ENCODE peak calls at places on chromosomes 5 and 9, in ten cellular contexts. N, S, B, V, X, Q, E, R, M and C are unnamed samples.

GRCh38 chr9:111412280-111412679 is 71.9 kb downstream of the ECPAS start:
- DNase-seq in N (no peak), S (no peak), B (no peak), V (no peak), X (no peak), Q (no peak), E (no peak), R (peak; percentile 5), M (no peak), C (no peak)

GRCh38 chr9:14487547-14488185 is 173.7 kb upstream of the NFIB start:
- DNase-seq in N (no peak), S (no peak), B (no peak), V (no peak), X (no peak), Q (no peak), E (no peak), R (no peak), M (no peak), C (no peak)

GRCh38 chr9:100170556-100170955 is 71.5 kb downstream of the INVS start:
- DNase-seq in N (peak; percentile 15), S (no peak), B (no peak), V (no peak), X (no peak), Q (no peak), E (no peak), R (no peak), M (no peak), C (no peak)

GRCh38 chr5:119578937-119579336 is 50.4 kb upstream of the FAM170A start:
- DNase-seq in N (no peak), S (peak; percentile 38), B (no peak), V (peak; percentile 50), X (peak; percentile 54), Q (peak; percentile 18), E (no peak), R (peak; percentile 15), M (peak; percentile 24), C (peak; percentile 74)

GRCh38 chr9:116372786-116373185 is 219.2 kb downstream of the PAPPA start:
- DNase-seq in N (no peak), S (no peak), B (no peak), V (no peak), X (no peak), Q (no peak), E (no peak), R (no peak), M (no peak), C (no peak)

GRCh38 chr9:77455312-77455927 is 192.7 kb downstream of the GNA14 start:
- DNase-seq in N (no peak), S (peak; percentile 45), B (no peak), V (no peak), X (no peak), Q (no peak), E (no peak), R (peak; percentile 52), M (peak; percentile 62), C (peak; percentile 59)

GRCh38 chr9:86099695-86100364 is 472 bp upstream of the GOLM1 start:
- DNase-seq in N (peak; percentile 52), S (peak; percentile 15), B (no peak), V (peak; percentile 56), X (peak; percentile 59), Q (no peak), E (peak; percentile 57), R (peak; percentile 69), M (peak; percentile 46), C (peak; percentile 45)

GRCh38 chr9:119689879-119690278 is 320.6 kb upstream of the BRINP1 start:
- DNase-seq in N (no peak), S (peak; percentile 53), B (no peak), V (peak; percentile 63), X (no peak), Q (no peak), E (no peak), R (no peak), M (no peak), C (peak; percentile 12)

GRCh38 chr5:326109-326508 is 4.6 kb downstream of the AHRR start:
- DNase-seq in N (no peak), S (no peak), B (no peak), V (no peak), X (no peak), Q (no peak), E (no peak), R (no peak), M (no peak), C (no peak)

GRCh38 chr9:99732715-99733114 is 89.0 kb upstream of the NR4A3 start:
- DNase-seq in N (no peak), S (no peak), B (no peak), V (no peak), X (peak; percentile 3), Q (no peak), E (no peak), R (peak; percentile 44), M (no peak), C (peak; percentile 5)

GRCh38 chr5:138536665-138537315 is 6.2 kb downstream of the ETF1 start:
- DNase-seq in N (no peak), S (no peak), B (no peak), V (no peak), X (no peak), Q (no peak), E (no peak), R (no peak), M (peak; percentile 49), C (peak; percentile 43)

GRCh38 chr5:94746731-94747124 is 128.3 kb downstream of the SLF1 start:
- DNase-seq in N (no peak), S (no peak), B (no peak), V (no peak), X (no peak), Q (no peak), E (no peak), R (peak; percentile 40), M (no peak), C (no peak)

DNA sequence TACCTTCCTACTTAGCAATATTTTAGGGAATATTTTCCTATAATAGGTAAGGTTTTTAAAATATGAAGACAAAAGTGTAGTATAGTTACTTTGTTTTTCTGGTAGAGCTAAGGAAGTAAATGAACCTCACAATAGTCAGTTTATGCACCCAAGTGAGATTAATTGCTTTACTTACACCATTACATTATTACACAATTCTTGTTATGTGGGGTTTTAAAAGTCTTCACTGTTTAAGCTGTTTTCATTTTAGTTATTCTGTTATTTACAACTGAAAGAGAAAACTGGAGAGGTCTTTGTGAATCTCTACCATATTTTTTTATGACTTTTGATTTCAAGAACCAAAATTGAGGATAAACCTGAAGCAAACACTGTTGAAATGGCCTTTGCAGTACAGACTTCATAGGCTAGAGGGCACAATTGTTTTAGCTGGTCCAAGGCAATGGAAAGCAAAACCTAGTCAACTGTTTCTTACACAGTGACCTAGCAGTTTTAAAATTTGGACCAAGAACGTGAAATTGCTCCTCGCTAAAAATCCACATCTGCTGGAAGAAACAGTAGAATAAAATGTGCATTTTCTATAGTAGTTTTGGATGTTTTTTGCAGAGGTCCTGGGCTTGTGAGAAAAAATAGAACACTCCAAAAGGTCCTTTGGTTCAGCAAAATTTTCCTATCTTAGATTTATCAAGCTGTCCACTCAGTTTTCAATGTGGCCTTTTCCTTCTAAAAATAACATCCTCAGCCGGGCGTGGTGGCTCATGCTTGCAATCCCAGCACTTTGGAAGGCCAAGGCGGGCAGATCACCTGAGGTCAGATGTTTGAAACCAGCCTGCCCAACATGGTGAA is 66.4 kb upstream of the FER start:
- DNase-seq in N (peak; percentile 76), S (peak; percentile 50), B (peak; percentile 44), V (peak; percentile 71), X (peak; percentile 62), Q (peak; percentile 55), E (no peak), R (peak; percentile 91), M (peak; percentile 31), C (peak; percentile 81)
- TF ChIP-seq CTCF in N (peak; percentile 88), S (peak; percentile 63), B (peak; percentile 92), V (peak; percentile 84), X (peak; percentile 80), Q (peak; percentile 94), E (peak; percentile 89), R (peak; percentile 98), M (peak; percentile 69), C (peak; percentile 84)

GRCh38 chr5:36688722-36689121 is 82.3 kb downstream of the SLC1A3 start:
- DNase-seq in N (no peak), S (peak; percentile 27), B (no peak), V (peak; percentile 38), X (no peak), Q (no peak), E (no peak), R (no peak), M (peak; percentile 43), C (peak; percentile 50)
- TF ChIP-seq CTCF in N (peak; percentile 49), S (peak; percentile 40), B (peak; percentile 43), V (peak; percentile 44), X (no peak), Q (peak; percentile 51), E (no peak), R (peak; percentile 38), M (peak; percentile 41), C (peak; percentile 58)

DNA sequence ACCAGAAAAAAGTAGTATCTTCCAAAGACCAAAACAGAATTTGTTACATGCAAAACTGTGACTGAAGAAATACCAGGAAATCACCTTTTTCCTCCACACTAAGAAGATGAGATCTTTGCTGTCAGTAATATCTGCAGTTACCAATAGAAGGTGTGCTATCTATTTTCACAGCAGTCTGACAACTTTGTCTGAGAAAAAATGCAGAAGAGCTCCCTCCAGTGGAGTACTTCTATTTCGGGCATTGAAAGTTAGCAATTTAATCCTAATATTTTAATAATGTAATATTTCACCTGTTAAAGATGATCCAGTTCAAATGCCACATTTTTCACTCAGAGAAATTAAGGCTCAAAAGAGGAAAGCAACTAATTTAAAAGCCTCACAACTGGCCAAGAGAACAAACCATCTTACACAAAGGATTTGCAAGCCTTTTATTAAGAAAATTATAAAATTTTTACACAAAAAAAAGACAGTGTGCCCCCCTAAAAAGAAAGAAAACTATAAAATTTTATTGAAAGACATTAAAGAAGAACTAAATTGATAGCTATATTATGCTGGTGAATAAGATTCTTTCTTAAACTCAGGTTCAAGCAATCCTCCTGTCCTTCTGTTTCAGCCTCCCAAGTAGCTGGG is 50.6 kb downstream of the DEPDC1B start:
- DNase-seq in N (peak; percentile 51), S (no peak), B (peak; percentile 46), V (no peak), X (no peak), Q (peak; percentile 51), E (no peak), R (peak; percentile 60), M (no peak), C (peak; percentile 48)
- TF ChIP-seq CTCF in N (peak; percentile 69), S (peak; percentile 84), B (peak; percentile 68), V (peak; percentile 62), X (peak; percentile 41), Q (peak; percentile 90), E (peak; percentile 7), R (peak; percentile 83), M (peak; percentile 73), C (peak; percentile 73)

DNA sequence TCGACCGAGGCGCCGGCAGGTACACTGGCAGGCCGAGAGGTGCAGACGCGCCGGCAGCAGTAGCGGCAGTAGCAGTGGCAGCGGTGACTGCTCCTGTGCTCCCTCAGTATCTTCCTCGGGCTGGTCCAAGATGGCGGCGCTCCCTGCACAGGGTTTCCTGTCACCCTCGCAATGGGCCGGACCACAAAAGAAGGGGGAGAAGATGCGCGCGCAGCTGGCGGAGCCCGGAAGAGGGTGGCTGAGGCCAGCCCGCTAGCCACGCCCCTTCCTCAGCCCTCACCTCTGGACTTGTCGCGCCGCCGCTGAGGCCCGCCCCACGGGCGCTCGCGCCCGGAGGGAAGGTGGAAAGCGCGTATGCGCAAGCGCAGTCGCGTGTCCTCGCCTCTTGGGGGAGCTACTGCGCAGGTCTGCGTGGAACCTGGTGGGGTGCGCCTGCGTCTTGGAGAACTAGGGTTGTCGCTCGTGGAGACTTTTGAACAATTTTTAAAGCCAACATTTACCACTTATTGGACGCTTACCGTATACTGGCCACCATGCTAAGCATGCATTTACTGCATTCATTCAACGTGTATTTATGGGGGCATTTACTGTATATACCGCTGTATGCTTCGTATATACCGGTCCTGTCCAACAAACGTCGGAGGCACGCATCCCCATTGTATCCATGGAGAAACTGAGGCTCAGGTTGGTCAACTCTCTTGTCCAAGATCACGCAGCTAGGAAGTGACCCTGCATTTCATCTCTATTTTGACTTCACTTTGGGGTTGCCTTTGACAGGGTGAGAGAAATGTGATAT is at the start of gene RAB14:
- DNase-seq in N (peak; percentile 98), S (peak; percentile 100), B (peak; percentile 92), V (peak; percentile 99), X (peak; percentile 100), Q (peak; percentile 94), E (peak; percentile 100), R (peak; percentile 98), M (peak; percentile 100), C (peak; percentile 99)
- TF ChIP-seq CTCF in N (peak; percentile 58), S (no peak), B (peak; percentile 72), V (peak; percentile 53), X (peak; percentile 68), Q (peak; percentile 79), E (peak; percentile 48), R (peak; percentile 48), M (peak; percentile 52), C (peak; percentile 76)